ENCODE peak calls at places on chromosomes 4 and X, in five cellular contexts. M is neural crest cell, K is GM13977, E is psoas muscle, H is tibial artery. O is an unnamed sample.

GRCh38 chr4:151620066-151620465 is 140.7 kb downstream of the GATB start:
- DNase-seq in H (no peak), K (no peak), E (no peak), M (no peak), O (no peak)

GRCh38 chr4:622071-622995 is 3.0 kb upstream of the PDE6B start:
- DNase-seq in E (no peak), H (no peak), K (no peak), M (no peak), O (no peak)

GRCh38 chr4:38119663-38120374 is 159.6 kb downstream of the PTTG2 start:
- DNase-seq in M (no peak), E (no peak), K (no peak), H (no peak), O (no peak)

GRCh38 chr4:16457944-16458343 is 231.7 kb upstream of the TAPT1 start:
- DNase-seq in M (no peak), K (no peak), E (no peak), H (no peak), O (no peak)

GRCh38 chrX:40199704-40200103 is 101.9 kb upstream of the BCOR start:
- DNase-seq in H (no peak), K (no peak), E (no peak), M (no peak), O (no peak)

GRCh38 chr4:119040711-119041185 is 94.9 kb upstream of the MYOZ2 start:
- DNase-seq in M (no peak), K (no peak), H (no peak), E (peak), O (no peak)

GRCh38 chrX:136768469-136769084 is 12.2 kb downstream of the ARHGEF6 start:
- DNase-seq in H (peak), K (peak), M (no peak), E (peak), O (no peak)

GRCh38 chrX:49930046-49930445 is 7.7 kb downstream of the CLCN5 start:
- DNase-seq in M (no peak), H (no peak), E (no peak), K (no peak), O (no peak)

GRCh38 chrX:149762696-149763614 is 10.9 kb upstream of the HSFX1 start:
- DNase-seq in E (no peak), H (no peak), M (no peak), K (no peak), O (no peak)

GRCh38 chrX:915427-916234 is 285.0 kb downstream of the SHOX start:
- DNase-seq in E (no peak), K (no peak), M (no peak), H (no peak), O (no peak)

GRCh38 chr4:2671267-2671895 is 84.8 kb downstream of the TNIP2 start:
- DNase-seq in H (no peak), M (peak), E (no peak), K (no peak), O (peak)

GRCh38 chr4:67886281-67886680 is 2.5 kb upstream of the TMPRSS11D start:
- DNase-seq in M (no peak), E (no peak), H (no peak), K (no peak), O (no peak)

GRCh38 chrX:20789103-20789502 is 522.4 kb upstream of the RPS6KA3 start:
- DNase-seq in H (no peak), M (no peak), K (no peak), E (no peak), O (no peak)

GRCh38 chr4:68346461-68346860 is 3.4 kb downstream of the YTHDC1 start:
- DNase-seq in H (no peak), K (no peak), E (no peak), M (no peak), O (no peak)

GRCh38 chr4:56466910-56467283 is 520 bp upstream of the SRP72 start:
- DNase-seq in K (no peak), E (no peak), M (no peak), H (no peak), O (no peak)

GRCh38 chrX:26952213-26952612 is 510.9 kb downstream of the PPP4R3C start:
- DNase-seq in E (no peak), M (no peak), K (no peak), H (no peak), O (no peak)

GRCh38 chrX:24479924-24480722 is 15.0 kb downstream of the PDK3 start:
- DNase-seq in E (no peak), M (no peak), H (peak), K (peak), O (no peak)

GRCh38 chrX:39484669-39485068 is 613.1 kb downstream of the BCOR start:
- DNase-seq in H (no peak), M (no peak), E (no peak), K (no peak), O (no peak)

GRCh38 chr4:117085185-117085701 is at the start of gene TRAM1L1:
- DNase-seq in H (peak), M (peak), E (peak), K (peak), O (peak)

GRCh38 chr4:13765535-13765934 is 138.0 kb upstream of the BOD1L1 start:
- DNase-seq in K (no peak), H (no peak), E (no peak), M (no peak), O (no peak)

GRCh38 chr4:18691431-18692200 is 670.1 kb upstream of the LCORL start:
- DNase-seq in M (no peak), E (no peak), H (no peak), K (no peak), O (no peak)

GRCh38 chrX:115561605-115562491 is 874 bp downstream of the PLS3 start:
- DNase-seq in K (peak), E (peak), H (peak), M (peak), O (peak)

GRCh38 chr4:37243722-37244582 is 591 bp upstream of the NWD2 start:
- DNase-seq in H (no peak), M (peak), K (peak), E (no peak), O (no peak)

GRCh38 chr4:69760455-69760854 is at the start of gene SULT1B1:
- DNase-seq in K (no peak), H (peak), E (no peak), M (no peak), O (no peak)

GRCh38 chr4:8451440-8452182 is 11.0 kb downstream of the TRMT44 start:
- DNase-seq in H (no peak), E (no peak), M (no peak), K (no peak), O (no peak)

GRCh38 chrX:1403228-1403627 is 11.3 kb upstream of the SLC25A6 start:
- DNase-seq in E (peak), M (no peak), K (no peak), H (no peak), O (no peak)

GRCh38 chr4:100977274-100977673 is 370.1 kb downstream of the PPP3CA start:
- DNase-seq in E (no peak), M (no peak), K (no peak), H (no peak), O (no peak)

GRCh38 chrX:39534949-39535348 is 562.8 kb downstream of the BCOR start:
- DNase-seq in M (no peak), H (no peak), K (no peak), E (no peak), O (no peak)

GRCh38 chrX:133068461-133068860 is 28.4 kb downstream of the USP26 start:
- DNase-seq in K (no peak), E (no peak), M (no peak), H (no peak), O (no peak)

GRCh38 chr4:41718907-41719306 is 29.6 kb downstream of the PHOX2B start:
- DNase-seq in K (no peak), M (no peak), H (no peak), E (no peak), O (no peak)

GRCh38 chr4:169933531-169933930 is 92.7 kb downstream of the MFAP3L start:
- DNase-seq in M (no peak), H (no peak), E (no peak), K (no peak), O (no peak)

GRCh38 chr4:188417181-188417580 is 277.9 kb downstream of the TRIML1 start:
- DNase-seq in E (no peak), K (no peak), M (no peak), H (no peak), O (no peak)

GRCh38 chr4:90030202-90030601 is 97.0 kb upstream of the CCSER1 start:
- DNase-seq in M (no peak), K (no peak), H (no peak), E (no peak), O (no peak)

GRCh38 chrX:17359500-17359899 is 15.5 kb upstream of the NHS start:
- DNase-seq in K (no peak), M (no peak), H (no peak), E (no peak), O (no peak)

GRCh38 chr4:101328063-101328602 is 19.2 kb downstream of the PPP3CA start:
- DNase-seq in K (peak), M (no peak), E (no peak), H (no peak), O (no peak)

GRCh38 chrX:148310402-148311200 is 189.8 kb upstream of the AFF2 start:
- DNase-seq in H (no peak), M (no peak), E (no peak), K (no peak), O (no peak)

GRCh38 chr4:174314770-174315169 is 31.1 kb downstream of the CEP44 start:
- DNase-seq in K (no peak), M (no peak), H (no peak), E (no peak), O (peak)

GRCh38 chr4:121011780-121012340 is 60.5 kb downstream of the NDNF start:
- DNase-seq in E (no peak), K (no peak), H (no peak), M (no peak), O (no peak)

GRCh38 chr4:3747582-3747906 is 18.6 kb upstream of the ADRA2C start:
- DNase-seq in E (no peak), M (peak), K (no peak), H (no peak), O (peak)
- TF ChIP-seq CTCF in E (peak), M (peak), K (peak), H (no peak), O (peak)

GRCh38 chrX:79268788-79269187 is 98.3 kb downstream of the ITM2A start:
- DNase-seq in M (no peak), H (no peak), E (no peak), K (no peak), O (no peak)

GRCh38 chrX:79266702-79267101 is 100.4 kb downstream of the ITM2A start:
- DNase-seq in K (no peak), E (no peak), H (no peak), M (no peak), O (no peak)

GRCh38 chrX:79270401-79270800 is 96.7 kb downstream of the ITM2A start:
- DNase-seq in M (no peak), H (peak), E (no peak), K (peak), O (no peak)
- TF ChIP-seq CTCF in M (peak), H (no peak), E (peak), K (peak), O (no peak)

GRCh38 chrX:153495903-153496629 is 1.3 kb downstream of the BGN start:
- DNase-seq in M (no peak), H (no peak), K (no peak), E (no peak), O (no peak)

GRCh38 chrX:153495362-153495751 is 577 bp downstream of the BGN start:
- DNase-seq in M (no peak), K (no peak), E (peak), H (peak), O (peak)

GRCh38 chrX:153494061-153494460 is 719 bp upstream of the BGN start:
- DNase-seq in H (peak), K (no peak), M (no peak), E (peak), O (no peak)

GRCh38 chrX:153493085-153493484 is 1.7 kb upstream of the BGN start:
- DNase-seq in M (no peak), K (no peak), H (no peak), E (no peak), O (no peak)

DNA sequence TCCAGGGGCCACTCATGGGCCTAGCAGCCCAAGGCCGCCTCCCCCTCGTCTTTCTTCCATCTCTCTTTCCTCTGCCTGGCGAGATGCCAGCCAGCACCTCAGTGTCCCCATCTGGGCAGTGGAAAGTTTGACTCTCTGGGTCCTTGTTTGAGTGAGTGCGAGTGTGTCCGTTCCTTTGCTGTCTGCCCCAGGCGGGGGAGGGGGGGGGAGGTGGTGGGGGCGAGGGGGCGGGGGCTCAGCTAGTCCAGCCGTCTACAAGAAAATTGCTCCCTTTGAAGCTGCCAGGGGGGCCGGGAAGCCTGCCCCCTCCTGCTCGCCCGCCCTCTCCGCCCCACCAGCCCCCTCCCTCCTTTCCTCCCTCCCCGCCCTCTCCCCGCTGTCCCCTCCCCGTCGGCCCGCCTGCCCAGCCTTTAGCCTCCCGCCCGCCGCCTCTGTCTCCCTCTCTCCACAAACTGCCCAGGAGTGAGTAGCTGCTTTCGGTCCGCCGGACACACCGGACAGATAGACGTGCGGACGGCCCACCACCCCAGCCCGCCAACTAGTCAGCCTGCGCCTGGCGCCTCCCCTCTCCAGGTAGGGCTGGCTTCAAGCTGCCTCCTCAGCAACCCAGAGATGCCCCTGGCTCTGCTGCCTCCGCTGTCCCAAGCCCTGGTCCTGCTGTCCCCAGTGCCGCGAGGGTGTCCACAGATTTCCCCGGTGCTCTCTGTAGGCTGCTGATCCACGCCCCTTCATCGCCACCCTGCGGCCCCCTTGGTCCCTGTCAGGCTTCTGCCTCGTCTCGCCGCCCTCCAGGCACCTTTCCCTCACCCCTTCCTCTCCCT is at the start of gene BGN:
- DNase-seq in M (peak), K (no peak), H (peak), E (peak), O (no peak)
- TF ChIP-seq CTCF in M (peak), K (no peak), H (peak), E (peak), O (no peak)

GRCh38 chr4:148044889-148045352 is 313.0 kb downstream of the ARHGAP10 start:
- DNase-seq in H (no peak), K (peak), E (no peak), M (no peak), O (no peak)
- TF ChIP-seq CTCF in H (no peak), K (peak), E (no peak), M (peak), O (no peak)

GRCh38 chr4:86791126-86791525 is 58.1 kb downstream of the SLC10A6 start:
- DNase-seq in M (no peak), K (no peak), H (no peak), E (no peak), O (no peak)
- TF ChIP-seq CTCF in M (peak), K (no peak), H (no peak), E (no peak), O (no peak)

GRCh38 chr4:167084326-167084725 is 150.0 kb downstream of the SPOCK3 start:
- DNase-seq in K (no peak), E (no peak), M (no peak), H (no peak), O (no peak)

DNA sequence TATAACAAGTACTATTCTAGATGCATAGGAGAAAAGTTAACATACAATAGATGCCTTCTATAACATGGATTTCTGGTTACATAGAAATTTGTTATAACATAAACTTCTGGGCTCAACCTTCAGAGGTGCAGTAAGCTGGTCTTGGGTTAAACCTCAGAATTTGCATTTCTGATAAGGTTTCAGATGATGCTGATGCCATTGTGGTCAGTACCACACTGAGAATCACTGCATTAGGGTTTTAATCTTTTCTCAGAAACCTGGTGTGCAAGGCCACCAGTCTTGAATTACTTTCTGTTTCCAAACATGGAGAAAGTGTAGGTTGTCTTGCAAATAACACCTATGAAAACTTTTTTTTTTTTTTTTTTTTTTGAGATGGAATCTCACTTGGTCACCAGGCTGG is 146.2 kb downstream of the SPOCK3 start:
- DNase-seq in K (no peak), M (no peak), E (no peak), H (no peak), O (no peak)
- TF ChIP-seq CTCF in K (no peak), M (no peak), E (no peak), H (no peak), O (no peak)

GRCh38 chr4:113560579-113560978 is 201.0 kb downstream of the CAMK2D start:
- DNase-seq in K (no peak), H (no peak), M (no peak), E (no peak), O (no peak)
- TF ChIP-seq CTCF in K (no peak), H (no peak), M (no peak), E (no peak), O (no peak)

GRCh38 chr4:25667931-25668557 is 12.4 kb downstream of the SLC34A2 start:
- DNase-seq in K (no peak), E (no peak), M (no peak), H (no peak), O (no peak)
- TF ChIP-seq CTCF in K (no peak), E (no peak), M (no peak), H (no peak), O (no peak)

O was measured in adrenal gland.